ENCODE peak calls at places on chromosome 16, in five cellular contexts. B is tibial artery, Z is epithelial cell of esophagus, O is AG04450, J is thoracic aorta. L is an unnamed sample.

GRCh38 chr16:21611546-21612384 is 12.4 kb downstream of the METTL9 start:
- DNase-seq in O (no peak), Z (peak; percentile 75), J (no peak), B (no peak), L (no peak)

GRCh38 chr16:3152022-3152272 is 17.1 kb downstream of the ZNF213 start:
- DNase-seq in B (no peak), O (no peak), J (no peak), Z (no peak), L (no peak)

GRCh38 chr16:4182581-4183257 is 59.2 kb downstream of the SRL start:
- DNase-seq in J (no peak), Z (no peak), O (no peak), B (no peak), L (peak; percentile 71)

GRCh38 chr16:23967018-23967417 is 131.2 kb downstream of the PRKCB start:
- DNase-seq in O (no peak), B (no peak), Z (no peak), J (no peak), L (no peak)

GRCh38 chr16:67525176-67525860 is 3.3 kb upstream of the RIPOR1 start:
- DNase-seq in Z (no peak), B (no peak), J (no peak), O (no peak), L (no peak)

GRCh38 chr16:67884-68789 is 4.3 kb downstream of the RHBDF1 start:
- DNase-seq in Z (no peak), B (no peak), J (no peak), O (no peak), L (no peak)

GRCh38 chr16:27408602-27409031 is 6.6 kb downstream of the IL21R start:
- DNase-seq in B (no peak), O (no peak), Z (peak; percentile 62), J (no peak), L (no peak)

GRCh38 chr16:85479972-85480726 is 133.0 kb upstream of the GSE1 start:
- DNase-seq in Z (peak; percentile 40), B (no peak), J (no peak), O (no peak), L (no peak)

GRCh38 chr16:70770968-70771552 is 29.9 kb downstream of the VAC14 start:
- DNase-seq in Z (peak; percentile 72), J (no peak), O (no peak), B (peak; percentile 42), L (no peak)

GRCh38 chr16:73057369-73058210 is 9.7 kb upstream of the ZFHX3 start:
- DNase-seq in J (no peak), Z (peak; percentile 35), O (no peak), B (no peak), L (no peak)

GRCh38 chr16:3581392-3581791 is 4.2 kb upstream of the NLRC3 start:
- DNase-seq in Z (no peak), O (no peak), B (no peak), J (no peak), L (no peak)

GRCh38 chr16:3861808-3862451 is 18.6 kb downstream of the CREBBP start:
- DNase-seq in B (no peak), J (no peak), Z (no peak), O (no peak), L (no peak)

GRCh38 chr16:69812213-69813014 is 50.3 kb downstream of the WWP2 start:
- DNase-seq in B (no peak), O (no peak), J (no peak), Z (peak; percentile 29), L (no peak)

GRCh38 chr16:28189237-28189636 is 22.5 kb downstream of the XPO6 start:
- DNase-seq in B (no peak), J (no peak), O (no peak), Z (peak; percentile 59), L (no peak)

GRCh38 chr16:1080801-1081733 is 8.5 kb downstream of the SSTR5 start:
- DNase-seq in B (no peak), Z (no peak), J (no peak), O (no peak), L (no peak)

GRCh38 chr16:58459344-58460218 is 40.4 kb upstream of the NDRG4 start:
- DNase-seq in Z (peak; percentile 91), B (no peak), J (no peak), O (no peak), L (no peak)

GRCh38 chr16:566475-567361 is at the start of gene NHLRC4:
- DNase-seq in B (peak; percentile 61), J (no peak), O (no peak), Z (peak; percentile 54), L (peak; percentile 48)

GRCh38 chr16:47664653-47665325 is 203.7 kb downstream of the PHKB start:
- DNase-seq in B (no peak), O (no peak), Z (no peak), J (no peak), L (no peak)

GRCh38 chr16:58501242-58502131 is 1.5 kb downstream of the NDRG4 start:
- DNase-seq in B (no peak), Z (peak; percentile 20), O (no peak), J (no peak), L (no peak)

GRCh38 chr16:56279132-56279531 is 87.8 kb downstream of the GNAO1 start:
- DNase-seq in Z (peak; percentile 23), J (no peak), B (no peak), O (no peak), L (no peak)

GRCh38 chr16:77782694-77783093 is 5.7 kb upstream of the VAT1L start:
- DNase-seq in J (no peak), B (no peak), O (no peak), Z (peak; percentile 22), L (no peak)

GRCh38 chr16:77787452-77787851 is 912 bp upstream of the VAT1L start:
- DNase-seq in Z (no peak), O (no peak), J (no peak), B (no peak), L (no peak)

GRCh38 chr16:77786448-77786847 is 1.9 kb upstream of the VAT1L start:
- DNase-seq in J (no peak), O (no peak), B (no peak), Z (no peak), L (no peak)

GRCh38 chr16:77785365-77785764 is 3.0 kb upstream of the VAT1L start:
- DNase-seq in J (no peak), Z (no peak), B (no peak), O (no peak), L (no peak)

GRCh38 chr16:77784441-77785356 is 3.7 kb upstream of the VAT1L start:
- DNase-seq in Z (peak; percentile 16), J (no peak), O (no peak), B (no peak), L (no peak)
- TF ChIP-seq CTCF in Z (peak; percentile 14), J (peak; percentile 22), O (peak; percentile 44), B (peak; percentile 9), L (peak; percentile 21)

GRCh38 chr16:57284206-57284951 is at the start of gene PLLP:
- DNase-seq in O (no peak), J (no peak), B (no peak), Z (peak; percentile 33), L (no peak)

GRCh38 chr16:57283956-57284205 is 591 bp downstream of the PLLP start:
- DNase-seq in O (no peak), Z (no peak), B (no peak), J (no peak), L (no peak)

GRCh38 chr16:57282510-57283213 is 1.8 kb downstream of the PLLP start:
- DNase-seq in O (no peak), B (no peak), J (no peak), Z (no peak), L (no peak)

GRCh38 chr16:57284952-57285263 is 436 bp upstream of the PLLP start:
- DNase-seq in J (no peak), B (no peak), O (no peak), Z (no peak), L (no peak)

GRCh38 chr16:57283214-57283955 is 1.1 kb downstream of the PLLP start:
- DNase-seq in O (no peak), B (no peak), J (no peak), Z (no peak), L (no peak)
- H3K4me3 ChIP-seq in O (no peak overlapping the region), B (no peak overlapping the region), J (no peak overlapping the region), Z (no peak overlapping the region), L (no peak overlapping the region)

DNA sequence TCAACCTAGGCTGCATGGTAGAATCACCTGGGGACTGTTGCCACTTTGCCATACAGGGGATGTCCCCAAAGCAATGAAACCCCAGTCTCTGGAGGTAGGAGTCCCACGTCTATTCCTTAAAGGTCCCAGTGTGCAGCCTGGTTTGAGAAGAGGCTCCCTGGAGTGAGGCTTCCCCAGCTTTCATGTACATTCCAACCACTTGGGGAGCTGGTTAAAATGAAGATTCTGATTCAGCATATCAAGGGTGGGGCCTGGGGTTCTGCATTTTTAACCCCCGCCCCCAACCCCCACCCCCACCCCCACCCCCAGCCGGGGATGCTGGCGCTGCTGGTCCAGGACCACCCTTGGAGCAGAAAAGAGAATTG is 241.2 kb downstream of the FOXL1 start:
- DNase-seq in B (no peak), J (no peak), Z (no peak), O (no peak), L (no peak)
- TF ChIP-seq CTCF in B (no peak), J (peak; percentile 12), Z (peak; percentile 36), O (peak; percentile 48), L (no peak)

GRCh38 chr16:84443166-84443802 is 61.2 kb downstream of the MEAK7 start:
- DNase-seq in Z (no peak), B (no peak), O (no peak), J (no peak), L (no peak)
- H3K4me3 ChIP-seq in Z (no peak overlapping the region), B (no peak overlapping the region), O (no peak overlapping the region), J (no peak overlapping the region), L (no peak overlapping the region)

GRCh38 chr16:29819506-29819905 is 756 bp upstream of the MVP start:
- DNase-seq in Z (peak; percentile 44), O (no peak), J (no peak), B (no peak), L (no peak)
- TF ChIP-seq CTCF in Z (peak; percentile 43), O (no peak), J (no peak), B (no peak), L (no peak)

DNA sequence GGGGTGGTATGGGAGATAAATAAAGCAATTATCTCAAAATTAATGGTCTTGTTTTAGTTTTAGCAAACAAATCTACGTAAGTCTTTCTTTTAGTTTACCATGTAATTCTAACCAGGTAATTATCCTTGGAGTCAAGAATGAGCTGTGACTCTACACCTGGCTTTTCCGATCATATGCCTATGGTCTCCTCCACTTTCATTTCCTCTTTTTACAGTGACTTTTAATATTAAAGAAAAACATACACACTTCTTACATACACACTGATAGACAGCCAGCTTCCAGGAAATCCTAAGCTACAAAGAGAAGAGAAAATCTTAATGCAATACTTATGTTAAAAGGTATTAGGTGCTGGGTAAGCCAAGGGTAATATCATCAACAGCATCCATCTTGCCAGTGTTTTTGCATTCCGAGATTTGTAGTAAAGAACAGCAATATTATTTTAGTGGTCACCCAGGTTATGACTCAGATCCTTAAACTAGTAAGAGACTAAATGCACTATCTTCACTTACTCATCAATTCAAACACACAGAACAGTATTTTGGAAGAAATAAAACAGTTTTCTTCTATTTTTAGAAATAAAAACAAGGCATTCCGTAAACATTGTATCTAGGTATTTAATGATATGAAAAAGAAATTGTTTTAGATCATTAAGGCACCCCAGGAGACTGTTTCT is 4.4 kb upstream of the IRX5 start:
- DNase-seq in O (no peak), J (no peak), B (no peak), Z (peak; percentile 68), L (no peak)
- H3K4me3 ChIP-seq in O (no peak overlapping the region), J (no peak overlapping the region), B (no peak overlapping the region), Z (peak overlapping the region; percentile 21), L (no peak overlapping the region)